ENCODE peak calls at places on chromosomes 7 and 10, in seven cellular contexts. One of them, this sample, is unnamed.

GRCh38 chr10:122514045-122514840 is 46.3 kb upstream of the DMBT1 start:
- DNase-seq in SK-N-SH: no peak
- DNase-seq in HCT116: no peak
- DNase-seq in K562: no peak
- DNase-seq in H1: no peak
- DNase-seq in HepG2: no peak
- DNase-seq in GM12878: no peak
- DNase-seq in this sample: no peak

GRCh38 chr10:119166564-119166963 is 1.1 kb upstream of the SFXN4 start:
- DNase-seq in SK-N-SH: no peak
- DNase-seq in HCT116: no peak
- DNase-seq in K562: no peak
- DNase-seq in H1: no peak
- DNase-seq in HepG2: no peak
- DNase-seq in GM12878: no peak
- DNase-seq in this sample: no peak

GRCh38 chr7:30692438-30692837 is 10.2 kb upstream of the CRHR2 start:
- DNase-seq in SK-N-SH: no peak
- DNase-seq in HCT116: no peak
- DNase-seq in K562: no peak
- DNase-seq in H1: no peak
- DNase-seq in HepG2: no peak
- DNase-seq in GM12878: no peak
- DNase-seq in this sample: no peak

GRCh38 chr7:101743241-101743994 is 74.0 kb upstream of the CUX1 start:
- DNase-seq in SK-N-SH: peak
- DNase-seq in HCT116: no peak
- DNase-seq in K562: peak
- DNase-seq in H1: peak
- DNase-seq in HepG2: no peak
- DNase-seq in GM12878: no peak
- DNase-seq in this sample: peak

GRCh38 chr10:14844948-14845347 is 6.8 kb downstream of the HSPA14 start:
- DNase-seq in SK-N-SH: no peak
- DNase-seq in HCT116: no peak
- DNase-seq in K562: peak
- DNase-seq in H1: no peak
- DNase-seq in HepG2: no peak
- DNase-seq in GM12878: no peak
- DNase-seq in this sample: no peak

GRCh38 chr10:35758086-35758485 is 116.0 kb upstream of the FZD8 start:
- DNase-seq in SK-N-SH: no peak
- DNase-seq in HCT116: no peak
- DNase-seq in K562: no peak
- DNase-seq in H1: no peak
- DNase-seq in HepG2: no peak
- DNase-seq in GM12878: no peak
- DNase-seq in this sample: no peak

GRCh38 chr10:86443069-86443468 is 76.5 kb upstream of the GRID1 start:
- DNase-seq in SK-N-SH: no peak
- DNase-seq in HCT116: no peak
- DNase-seq in K562: no peak
- DNase-seq in H1: no peak
- DNase-seq in HepG2: peak
- DNase-seq in GM12878: no peak
- DNase-seq in this sample: no peak

GRCh38 chr7:15686957-15687644 is 618 bp upstream of the MEOX2 start:
- DNase-seq in SK-N-SH: peak
- DNase-seq in HCT116: no peak
- DNase-seq in K562: no peak
- DNase-seq in H1: no peak
- DNase-seq in HepG2: no peak
- DNase-seq in GM12878: no peak
- DNase-seq in this sample: no peak

GRCh38 chr10:104387130-104387888 is 33.7 kb downstream of the CFAP58 start:
- DNase-seq in SK-N-SH: no peak
- DNase-seq in HCT116: no peak
- DNase-seq in K562: no peak
- DNase-seq in H1: no peak
- DNase-seq in HepG2: no peak
- DNase-seq in GM12878: no peak
- DNase-seq in this sample: no peak

GRCh38 chr10:31345886-31346285 is 26.9 kb downstream of the ZEB1 start:
- DNase-seq in SK-N-SH: no peak
- DNase-seq in HCT116: no peak
- DNase-seq in K562: no peak
- DNase-seq in H1: no peak
- DNase-seq in HepG2: no peak
- DNase-seq in GM12878: no peak
- DNase-seq in this sample: no peak

GRCh38 chr10:19654576-19654975 is 161.7 kb upstream of the PLXDC2 start:
- DNase-seq in SK-N-SH: no peak
- DNase-seq in HCT116: no peak
- DNase-seq in K562: no peak
- DNase-seq in H1: no peak
- DNase-seq in HepG2: no peak
- DNase-seq in GM12878: no peak
- DNase-seq in this sample: no peak

GRCh38 chr7:57400531-57401155 is 49.3 kb upstream of the ZNF716 start:
- DNase-seq in SK-N-SH: no peak
- DNase-seq in HCT116: no peak
- DNase-seq in K562: no peak
- DNase-seq in H1: no peak
- DNase-seq in HepG2: no peak
- DNase-seq in GM12878: no peak
- DNase-seq in this sample: no peak

GRCh38 chr7:113383638-113384037 is 265.3 kb upstream of the SMIM30 start:
- DNase-seq in SK-N-SH: no peak
- DNase-seq in HCT116: no peak
- DNase-seq in K562: no peak
- DNase-seq in H1: no peak
- DNase-seq in HepG2: no peak
- DNase-seq in GM12878: no peak
- DNase-seq in this sample: no peak

GRCh38 chr7:33062023-33062781 is at the start of gene NT5C3A:
- DNase-seq in SK-N-SH: peak
- DNase-seq in HCT116: no peak
- DNase-seq in K562: peak
- DNase-seq in H1: no peak
- DNase-seq in HepG2: no peak
- DNase-seq in GM12878: no peak
- DNase-seq in this sample: peak

GRCh38 chr10:29839826-29840515 is 205.2 kb upstream of the SVIL start:
- DNase-seq in SK-N-SH: no peak
- DNase-seq in HCT116: no peak
- DNase-seq in K562: no peak
- DNase-seq in H1: no peak
- DNase-seq in HepG2: no peak
- DNase-seq in GM12878: no peak
- DNase-seq in this sample: peak

GRCh38 chr10:52864459-52865106 is 92.0 kb upstream of the MBL2 start:
- DNase-seq in SK-N-SH: no peak
- DNase-seq in HCT116: no peak
- DNase-seq in K562: no peak
- DNase-seq in H1: peak
- DNase-seq in HepG2: peak
- DNase-seq in GM12878: no peak
- DNase-seq in this sample: no peak

GRCh38 chr10:26374426-26374825 is 63.7 kb upstream of the APBB1IP start:
- DNase-seq in SK-N-SH: no peak
- DNase-seq in HCT116: no peak
- DNase-seq in K562: no peak
- DNase-seq in H1: no peak
- DNase-seq in HepG2: no peak
- DNase-seq in GM12878: no peak
- DNase-seq in this sample: no peak

DNA sequence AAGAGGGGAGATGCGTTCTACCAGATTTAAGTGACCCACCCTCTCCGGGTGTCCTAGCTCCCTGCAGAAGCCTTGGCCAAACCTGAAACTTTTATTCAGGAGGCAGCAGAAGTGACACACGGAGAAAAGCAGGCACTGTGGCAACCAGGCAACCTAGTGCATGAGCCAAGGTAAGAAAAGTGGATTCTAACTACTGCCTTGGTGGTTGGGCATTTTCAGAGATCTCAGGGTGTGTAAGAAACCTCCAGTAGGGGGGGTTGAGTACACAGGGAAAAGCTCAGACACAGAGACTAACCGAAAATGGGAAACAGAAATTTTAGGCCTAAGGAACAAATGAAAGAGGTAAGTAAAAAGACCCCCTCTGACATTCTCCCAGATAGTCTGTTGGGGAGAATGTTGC is 645.7 kb downstream of the ANKRD7 start:
- DNase-seq in SK-N-SH: no peak
- DNase-seq in HCT116: peak
- DNase-seq in K562: no peak
- DNase-seq in H1: no peak
- DNase-seq in HepG2: peak
- DNase-seq in GM12878: no peak
- DNase-seq in this sample: peak
- TF ChIP-seq JUND in SK-N-SH: no peak
- TF ChIP-seq JUND in HCT116: no peak
- TF ChIP-seq JUND in K562: no peak
- TF ChIP-seq JUND in H1: no peak
- TF ChIP-seq JUND in HepG2: no peak
- TF ChIP-seq JUND in GM12878: no peak
- TF ChIP-seq JUND in this sample: no peak

DNA sequence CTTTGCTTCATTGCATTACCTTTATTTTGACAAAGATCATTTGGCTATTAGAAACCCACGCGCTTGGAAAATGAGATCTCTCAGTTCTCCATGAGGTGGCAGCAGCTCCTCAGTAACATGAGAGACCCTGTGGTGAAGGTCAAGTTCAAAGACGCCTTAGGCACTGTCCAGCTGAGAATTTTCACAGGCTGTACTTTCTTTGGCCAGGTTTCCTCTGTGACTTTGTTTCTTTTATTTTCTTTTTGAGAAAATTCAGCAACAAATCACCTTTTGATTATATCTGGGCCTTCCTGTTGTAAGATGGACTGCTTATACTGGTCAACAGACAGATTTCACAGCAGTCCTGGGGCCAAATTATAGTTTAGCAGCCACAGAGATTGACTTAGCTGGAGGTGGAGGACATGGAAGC is 54.5 kb downstream of the RAB18 start:
- DNase-seq in SK-N-SH: peak
- DNase-seq in HCT116: peak
- DNase-seq in K562: peak
- DNase-seq in H1: peak
- DNase-seq in HepG2: peak
- DNase-seq in GM12878: no peak
- DNase-seq in this sample: peak
- TF ChIP-seq JUND in SK-N-SH: no peak
- TF ChIP-seq JUND in HCT116: no peak
- TF ChIP-seq JUND in K562: no peak
- TF ChIP-seq JUND in H1: no peak
- TF ChIP-seq JUND in HepG2: no peak
- TF ChIP-seq JUND in GM12878: no peak
- TF ChIP-seq JUND in this sample: no peak

DNA sequence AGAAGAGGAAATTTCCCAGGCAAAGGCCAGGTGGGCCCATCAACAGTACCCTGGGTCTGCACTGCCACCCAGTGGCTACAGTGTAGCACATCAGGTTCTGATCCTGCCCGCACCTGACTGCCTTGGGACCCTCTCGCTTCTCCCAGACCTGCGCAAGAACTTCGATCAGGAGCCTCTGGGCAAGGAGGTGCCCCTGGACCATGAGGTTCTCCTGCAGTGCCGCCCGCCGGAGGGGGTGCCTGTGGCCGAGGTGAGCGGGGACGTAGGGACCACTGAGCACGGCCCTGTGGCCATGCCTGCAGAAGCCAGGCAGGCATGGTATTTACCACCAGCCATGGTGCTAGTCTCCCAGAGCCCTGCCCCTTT is 33.9 kb upstream of the SLC29A3 start:
- DNase-seq in SK-N-SH: peak
- DNase-seq in HCT116: no peak
- DNase-seq in K562: peak
- DNase-seq in H1: no peak
- DNase-seq in HepG2: peak
- DNase-seq in GM12878: no peak
- DNase-seq in this sample: peak
- TF ChIP-seq JUND in SK-N-SH: no peak
- TF ChIP-seq JUND in HCT116: no peak
- TF ChIP-seq JUND in K562: no peak
- TF ChIP-seq JUND in H1: no peak
- TF ChIP-seq JUND in HepG2: no peak
- TF ChIP-seq JUND in GM12878: no peak
- TF ChIP-seq JUND in this sample: no peak

GRCh38 chr10:63627881-63628296 is 106.7 kb downstream of the REEP3 start:
- DNase-seq in SK-N-SH: no peak
- DNase-seq in HCT116: no peak
- DNase-seq in K562: no peak
- DNase-seq in H1: no peak
- DNase-seq in HepG2: no peak
- DNase-seq in GM12878: no peak
- DNase-seq in this sample: no peak

GRCh38 chr10:63630928-63631685 is 109.9 kb downstream of the REEP3 start:
- DNase-seq in SK-N-SH: no peak
- DNase-seq in HCT116: no peak
- DNase-seq in K562: no peak
- DNase-seq in H1: no peak
- DNase-seq in HepG2: no peak
- DNase-seq in GM12878: no peak
- DNase-seq in this sample: no peak

GRCh38 chr10:63628526-63629362 is 107.5 kb downstream of the REEP3 start:
- DNase-seq in SK-N-SH: peak
- DNase-seq in HCT116: peak
- DNase-seq in K562: peak
- DNase-seq in H1: no peak
- DNase-seq in HepG2: peak
- DNase-seq in GM12878: peak
- DNase-seq in this sample: peak

GRCh38 chr10:63630085-63630927 is 109.1 kb downstream of the REEP3 start:
- DNase-seq in SK-N-SH: peak
- DNase-seq in HCT116: peak
- DNase-seq in K562: peak
- DNase-seq in H1: peak
- DNase-seq in HepG2: peak
- DNase-seq in GM12878: peak
- DNase-seq in this sample: peak

DNA sequence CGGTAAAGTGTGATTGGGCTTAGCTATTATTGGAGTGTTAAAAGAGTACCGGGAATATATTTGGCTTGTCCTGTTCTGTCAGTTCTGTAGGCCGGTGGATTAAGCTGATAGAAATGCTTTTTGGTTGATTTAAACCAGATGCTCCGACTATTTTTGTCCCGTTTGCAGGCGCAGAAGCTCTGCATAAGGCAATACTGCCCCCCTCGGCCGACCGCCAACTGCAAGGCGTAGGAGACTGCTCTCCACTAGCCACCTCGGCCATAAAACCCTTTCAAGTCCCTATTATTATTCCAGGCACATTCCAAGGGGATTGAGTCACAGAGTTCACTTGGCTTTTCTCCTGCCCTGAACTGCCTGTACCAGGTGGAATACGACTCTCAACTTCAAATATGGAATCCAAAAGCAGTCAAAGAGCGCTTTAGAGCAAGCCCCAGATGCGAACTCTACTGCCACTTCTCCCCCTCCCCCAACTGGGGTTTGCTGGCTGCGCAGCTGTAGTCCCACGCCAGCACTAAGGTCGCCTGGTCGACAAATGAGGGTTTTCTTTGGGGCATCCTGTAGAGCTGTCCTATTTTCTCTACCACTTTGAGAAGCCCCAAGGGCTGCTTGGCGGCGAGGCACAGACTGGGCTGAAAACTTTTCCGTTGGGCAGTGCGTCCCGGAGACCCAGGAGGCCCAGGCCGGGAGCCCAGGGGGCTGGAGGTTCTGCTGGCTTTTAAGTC is 108.3 kb downstream of the REEP3 start:
- DNase-seq in SK-N-SH: peak
- DNase-seq in HCT116: peak
- DNase-seq in K562: peak
- DNase-seq in H1: peak
- DNase-seq in HepG2: peak
- DNase-seq in GM12878: peak
- DNase-seq in this sample: peak
- TF ChIP-seq JUND in SK-N-SH: peak
- TF ChIP-seq JUND in HCT116: peak
- TF ChIP-seq JUND in K562: peak
- TF ChIP-seq JUND in H1: peak
- TF ChIP-seq JUND in HepG2: no peak
- TF ChIP-seq JUND in GM12878: no peak
- TF ChIP-seq JUND in this sample: peak

This sample was measured in T47D.